ENCODE peak calls at places on chromosome 12, in four cellular contexts. U, I, Y and V are unnamed samples.

GRCh38 chr12:109888179-109889020 is 8.1 kb upstream of the GLTP start:
- DNase-seq in I (peak), U (peak), Y (no peak), V (peak)

GRCh38 chr12:2198542-2198941 is 145.8 kb downstream of the CACNA1C start:
- DNase-seq in I (no peak), U (no peak), Y (no peak), V (no peak)

GRCh38 chr12:15797818-15798217 is 8.6 kb upstream of the EPS8 start:
- DNase-seq in U (no peak), Y (no peak), I (no peak), V (no peak)

GRCh38 chr12:111197545-111197944 is 171.3 kb downstream of the PHETA1 start:
- DNase-seq in Y (no peak), I (no peak), U (no peak), V (no peak)

GRCh38 chr12:58787021-58787760 is 133.1 kb downstream of the LRIG3 start:
- DNase-seq in U (peak), Y (no peak), I (no peak), V (no peak)

GRCh38 chr12:97650242-97650641 is 187.6 kb downstream of the RMST start:
- DNase-seq in Y (no peak), I (no peak), U (no peak), V (no peak)

GRCh38 chr12:61538951-61539350 is 721.3 kb upstream of the USP15 start:
- DNase-seq in Y (no peak), U (peak), I (no peak), V (no peak)

GRCh38 chr12:1445807-1446206 is 148.6 kb downstream of the FBXL14 start:
- DNase-seq in Y (no peak), I (no peak), U (no peak), V (no peak)

GRCh38 chr12:5377997-5378596 is 53.8 kb upstream of the NTF3 start:
- DNase-seq in U (no peak), Y (no peak), I (no peak), V (no peak)

GRCh38 chr12:56628671-56629458 is 1.3 kb downstream of the BAZ2A start:
- DNase-seq in I (peak), U (peak), Y (peak), V (peak)